ENCODE peak calls at places on chromosomes 6 and 20, in five cellular contexts. Y, L, B, A and P are unnamed samples. For H3K9me3, the result is how much of the 10 kb centered on the place peaks cover.

GRCh38 chr6:24495516-24495847 is 713 bp downstream of the ALDH5A1 start:
- DNase-seq in Y (peak), L (peak), B (peak), A (no peak), P (no peak)

GRCh38 chr6:3410385-3411360 is 46.2 kb downstream of the SLC22A23 start:
- DNase-seq in Y (no peak), L (peak), B (peak), A (peak), P (peak)

GRCh38 chr6:105780146-105780860 is 305.8 kb upstream of the PRDM1 start:
- DNase-seq in Y (no peak), L (peak), B (no peak), A (no peak), P (no peak)

GRCh38 chr6:84546427-84546914 is 217.9 kb downstream of the TBX18 start:
- DNase-seq in Y (no peak), L (no peak), B (peak), A (no peak), P (no peak)

GRCh38 chr6:120378582-120379220 is 955.6 kb downstream of the TBC1D32 start:
- DNase-seq in Y (no peak), L (no peak), B (peak), A (no peak), P (no peak)

GRCh38 chr6:94683409-94683808 is 893.9 kb upstream of the MANEA start:
- DNase-seq in Y (no peak), L (no peak), B (no peak), A (no peak), P (no peak)

GRCh38 chr6:26550250-26550993 is 12.3 kb downstream of the HMGN4 start:
- DNase-seq in Y (peak), L (peak), B (peak), A (no peak), P (peak)

GRCh38 chr6:5423251-5423650 is 161.9 kb downstream of the FARS2 start:
- DNase-seq in Y (no peak), L (no peak), B (no peak), A (no peak), P (no peak)

GRCh38 chr20:7420345-7420744 is 519.9 kb downstream of the HAO1 start:
- DNase-seq in Y (no peak), L (no peak), B (no peak), A (no peak), P (no peak)

GRCh38 chr6:49366539-49366938 is 96.5 kb downstream of the MMUT start:
- DNase-seq in Y (no peak), L (no peak), B (no peak), A (no peak), P (no peak)

GRCh38 chr6:42212442-42212841 is 5.2 kb downstream of the MRPS10 start:
- DNase-seq in Y (no peak), L (no peak), B (no peak), A (no peak), P (no peak)

GRCh38 chr6:3876131-3876530 is 27.0 kb downstream of the FAM50B start:
- DNase-seq in Y (no peak), L (no peak), B (no peak), A (no peak), P (no peak)

GRCh38 chr6:42714098-42714761 is 8.2 kb downstream of the PRPH2 start:
- DNase-seq in Y (no peak), L (peak), B (peak), A (no peak), P (no peak)

GRCh38 chr6:4133941-4134838 is 1.2 kb downstream of the ECI2 start:
- DNase-seq in Y (peak), L (no peak), B (peak), A (peak), P (no peak)

GRCh38 chr20:57763235-57763595 is 53.4 kb upstream of the PMEPA1 start:
- DNase-seq in Y (no peak), L (no peak), B (no peak), A (no peak), P (no peak)

GRCh38 chr6:118705799-118706481 is 54.5 kb upstream of the CEP85L start:
- DNase-seq in Y (no peak), L (peak), B (peak), A (no peak), P (no peak)

GRCh38 chr20:9143926-9144325 is 75.0 kb downstream of the PLCB4 start:
- DNase-seq in Y (no peak), L (no peak), B (peak), A (no peak), P (no peak)

GRCh38 chr6:3209114-3210023 is 18.1 kb downstream of the TUBB2B start:
- DNase-seq in Y (no peak), L (peak), B (peak), A (no peak), P (no peak)

GRCh38 chr20:42255820-42256219 is 637.6 kb upstream of the CHD6 start:
- DNase-seq in Y (no peak), L (no peak), B (no peak), A (no peak), P (no peak)
- H3K9me3 ChIP-seq in Y (under half), L (under half), B (under half), A (under half), P (under half)

GRCh38 chr6:14571001-14571400 is 453.4 kb downstream of the CD83 start:
- DNase-seq in Y (no peak), L (no peak), B (no peak), A (no peak), P (no peak)
- H3K9me3 ChIP-seq in Y (under half), L (under half), B (under half), A (under half), P (under half)

GRCh38 chr20:59736366-59736765 is 132.0 kb downstream of the PHACTR3 start:
- DNase-seq in Y (no peak), L (no peak), B (no peak), A (no peak), P (no peak)

GRCh38 chr20:59735917-59736316 is 131.6 kb downstream of the PHACTR3 start:
- DNase-seq in Y (no peak), L (no peak), B (no peak), A (no peak), P (no peak)

GRCh38 chr20:59738851-59739250 is 134.5 kb downstream of the PHACTR3 start:
- DNase-seq in Y (no peak), L (no peak), B (no peak), A (no peak), P (no peak)

GRCh38 chr20:59737816-59738215 is 133.5 kb downstream of the PHACTR3 start:
- DNase-seq in Y (no peak), L (no peak), B (no peak), A (no peak), P (no peak)

GRCh38 chr20:59737073-59737691 is 132.8 kb downstream of the PHACTR3 start:
- DNase-seq in Y (no peak), L (no peak), B (no peak), A (no peak), P (no peak)
- H3K9me3 ChIP-seq in Y (under half), L (under half), B (under half), A (under half), P (under half)

GRCh38 chr6:23036401-23036983 is 467.1 kb downstream of the HDGFL1 start:
- DNase-seq in Y (no peak), L (peak), B (peak), A (no peak), P (no peak)
- H3K9me3 ChIP-seq in Y (under half), L (under half), B (under half), A (under half), P (under half)

GRCh38 chr6:22205266-22205665 is 91.6 kb downstream of the PRL start:
- DNase-seq in Y (no peak), L (no peak), B (no peak), A (no peak), P (no peak)

DNA sequence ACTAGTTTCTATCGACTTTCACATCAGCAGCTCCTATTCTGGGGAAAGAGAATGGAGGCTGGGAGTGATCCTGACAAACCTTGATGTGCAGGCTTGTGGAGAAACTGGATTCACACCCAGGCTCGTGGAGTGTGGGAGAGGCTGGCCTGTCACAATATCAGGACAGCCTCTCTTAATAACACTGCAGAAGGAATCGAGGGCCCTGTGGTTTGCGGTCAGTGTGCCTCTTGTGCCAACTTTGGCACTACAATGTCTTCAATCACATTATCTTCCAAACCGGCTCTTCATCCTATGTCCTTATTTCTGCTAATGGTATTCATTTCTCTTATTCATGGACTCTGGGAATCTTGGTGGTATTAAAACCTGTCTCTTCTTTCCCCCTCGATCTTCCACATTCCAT is 92.7 kb downstream of the PRL start:
- DNase-seq in Y (no peak), L (no peak), B (no peak), A (no peak), P (no peak)
- H3K9me3 ChIP-seq in Y (under half), L (under half), B (under half), A (under half), P (under half)

GRCh38 chr20:31236953-31237352 is 20.5 kb upstream of the DEFB115 start:
- DNase-seq in Y (no peak), L (no peak), B (no peak), A (no peak), P (no peak)
- H3K9me3 ChIP-seq in Y (half or more), L (under half), B (under half), A (under half), P (under half)

GRCh38 chr6:125107048-125107447 is 46.5 kb upstream of the TPD52L1 start:
- DNase-seq in Y (no peak), L (no peak), B (no peak), A (no peak), P (no peak)
- H3K9me3 ChIP-seq in Y (under half), L (under half), B (under half), A (under half), P (under half)

DNA sequence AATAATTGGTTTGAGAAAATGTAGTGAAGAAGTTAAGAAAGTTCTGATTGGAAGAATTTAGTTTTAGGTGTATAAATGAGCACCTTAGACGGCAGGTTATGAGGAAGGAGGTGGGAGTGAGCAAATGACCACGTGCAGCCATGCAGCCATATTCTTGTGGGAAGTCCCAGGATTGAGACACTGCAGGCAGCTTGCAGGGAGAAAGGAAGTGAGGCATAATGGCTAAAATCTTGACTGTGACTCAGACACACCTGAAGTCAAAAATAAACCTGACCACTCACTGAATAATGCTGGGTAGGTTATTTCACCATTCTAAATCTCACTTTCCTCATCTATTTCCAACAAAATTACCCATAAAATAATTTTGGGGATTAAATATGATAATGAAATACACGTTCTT is 16.6 kb downstream of the DSE start:
- DNase-seq in Y (no peak), L (peak), B (peak), A (no peak), P (no peak)
- H3K9me3 ChIP-seq in Y (under half), L (under half), B (under half), A (under half), P (under half)

GRCh38 chr6:110902091-110902490 is 27.5 kb downstream of the AMD1 start:
- DNase-seq in Y (no peak), L (no peak), B (no peak), A (no peak), P (no peak)
- H3K9me3 ChIP-seq in Y (under half), L (under half), B (under half), A (under half), P (under half)